ENCODE peak calls at places on chromosomes 3 and 15, in four cellular contexts. P, F, U and A are unnamed samples.

GRCh38 chr15:98650871-98651481 is 2.6 kb downstream of the IGF1R start:
- DNase-seq in U (no peak), P (no peak), F (peak; percentile 63), A (peak; percentile 49)

GRCh38 chr3:110174908-110175307 is 837.6 kb upstream of the DPPA4 start:
- DNase-seq in P (no peak), F (no peak), U (no peak), A (peak; percentile 47)

GRCh38 chr3:50165388-50166308 is 10.5 kb downstream of the SEMA3F start:
- DNase-seq in F (peak; percentile 72), P (no peak), U (no peak), A (peak; percentile 47)

GRCh38 chr15:77186518-77187095 is 115.7 kb upstream of the TSPAN3 start:
- DNase-seq in U (no peak), P (no peak), F (peak; percentile 32), A (peak; percentile 47)

GRCh38 chr3:160986060-160986459 is 119.1 kb downstream of the B3GALNT1 start:
- DNase-seq in P (no peak), F (no peak), U (no peak), A (no peak)

GRCh38 chr3:136624894-136625815 is 127.0 kb downstream of the STAG1 start:
- DNase-seq in F (peak; percentile 97), P (no peak), U (no peak), A (no peak)

GRCh38 chr15:89136818-89137772 is 48.8 kb downstream of the ABHD2 start:
- DNase-seq in F (no peak), P (no peak), U (no peak), A (peak; percentile 33)

GRCh38 chr15:34606545-34606944 is 23.1 kb upstream of the GOLGA8B start:
- DNase-seq in U (no peak), F (no peak), P (no peak), A (peak; percentile 55)

GRCh38 chr3:39917060-39917773 is 107.8 kb downstream of the MYRIP start:
- DNase-seq in P (no peak), F (no peak), U (no peak), A (no peak)

GRCh38 chr15:40050788-40051615 is 12.0 kb upstream of the SRP14 start:
- DNase-seq in P (peak; percentile 74), F (peak; percentile 83), U (no peak), A (peak; percentile 32)

GRCh38 chr3:112115161-112115739 is 17.8 kb downstream of the GCSAM start:
- DNase-seq in P (no peak), U (no peak), F (no peak), A (no peak)

GRCh38 chr15:80789296-80789695 is 10.1 kb downstream of the CEMIP start:
- DNase-seq in F (no peak), P (no peak), U (no peak), A (peak; percentile 78)

DNA sequence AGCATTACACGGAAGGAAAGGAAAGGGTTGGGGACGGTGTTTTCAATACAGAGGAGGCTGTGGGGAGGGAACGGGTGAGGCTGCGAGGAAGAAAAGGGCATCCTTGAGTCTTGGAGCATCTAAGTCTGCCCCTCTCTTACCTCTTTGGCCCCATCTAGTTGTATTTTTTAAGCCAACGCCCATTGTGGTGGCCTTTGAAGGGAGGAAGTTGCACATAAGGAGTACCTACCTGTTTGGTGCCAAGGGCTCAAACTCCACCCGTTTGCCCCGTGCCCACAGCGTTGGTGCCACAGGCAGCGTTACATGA is 146.1 kb upstream of the UMPS start:
- DNase-seq in P (no peak), U (no peak), F (no peak), A (no peak)
- H4K5ac ChIP-seq in P (no peak overlapping the region), U (no peak overlapping the region), F (no peak overlapping the region), A (no peak overlapping the region)

GRCh38 chr15:57769266-57769665 is 62.8 kb downstream of the POLR2M start:
- DNase-seq in U (no peak), P (no peak), F (no peak), A (peak; percentile 33)
- H3K18ac ChIP-seq in U (no peak overlapping the region), P (no peak overlapping the region), F (no peak overlapping the region), A (no peak overlapping the region)

GRCh38 chr3:5145120-5145519 is 23.0 kb downstream of the ARL8B start:
- DNase-seq in U (no peak), P (no peak), F (no peak), A (no peak)
- H2BK15ac ChIP-seq in U (no peak overlapping the region), P (no peak overlapping the region), F (no peak overlapping the region), A (no peak overlapping the region)

GRCh38 chr3:188031106-188031505 is 122.9 kb upstream of the LPP start:
- DNase-seq in F (no peak), P (no peak), U (no peak), A (no peak)
- H4K5ac ChIP-seq in F (no peak overlapping the region), P (no peak overlapping the region), U (no peak overlapping the region), A (no peak overlapping the region)

DNA sequence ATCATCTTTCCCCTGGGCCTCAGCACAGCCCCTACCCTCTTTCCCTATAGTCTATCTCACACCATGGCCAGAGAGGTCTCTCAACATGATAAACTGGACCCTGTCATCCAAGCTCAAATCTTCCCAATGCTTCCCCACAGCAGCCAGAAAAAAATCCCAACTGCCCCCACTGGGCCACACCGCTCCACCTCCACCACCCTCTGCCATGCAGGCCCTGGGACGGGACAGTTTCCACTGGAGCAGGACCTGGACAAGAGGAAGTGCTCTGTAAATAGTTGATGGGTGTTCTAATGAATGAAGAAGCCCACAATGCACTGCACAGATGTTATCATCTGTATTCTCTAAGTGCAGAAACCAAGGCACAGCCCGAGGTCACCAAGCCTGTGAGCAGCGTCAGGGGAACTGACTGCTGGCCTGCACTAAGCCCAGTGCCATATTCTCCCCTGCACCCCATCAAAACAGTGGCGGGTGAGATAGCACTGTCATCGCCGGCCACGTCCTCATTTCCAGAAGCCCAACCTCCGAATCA is 161.1 kb downstream of the NUP210 start:
- DNase-seq in P (no peak), F (no peak), U (no peak), A (no peak)
- H3K18ac ChIP-seq in P (no peak overlapping the region), F (no peak overlapping the region), U (no peak overlapping the region), A (no peak overlapping the region)

GRCh38 chr3:193943200-193943599 is 192.7 kb upstream of the HES1 start:
- DNase-seq in P (peak; percentile 72), U (no peak), F (peak; percentile 67), A (no peak)
- H2BK15ac ChIP-seq in P (no peak overlapping the region), U (peak overlapping the region; percentile 18), F (no peak overlapping the region), A (no peak overlapping the region)